ENCODE peak calls at places on chromosome 21, in seven cellular contexts. B, N, Y, Q, K, G and D are unnamed samples.

GRCh38 chr21:31354604-31355443 is 10.8 kb upstream of the TIAM1 start:
- DNase-seq in B (peak), N (peak), Y (peak), Q (no peak), K (no peak), G (peak), D (no peak)

GRCh38 chr21:25528511-25528910 is 78.8 kb downstream of the MRPL39 start:
- DNase-seq in B (no peak), N (no peak), Y (no peak), Q (no peak), K (no peak), G (no peak), D (no peak)

GRCh38 chr21:36321325-36322082 is 1.5 kb downstream of the MORC3 start:
- DNase-seq in B (peak), N (no peak), Y (peak), Q (no peak), K (no peak), G (no peak), D (no peak)

GRCh38 chr21:16250282-16250681 is 520.5 kb downstream of the USP25 start:
- DNase-seq in B (no peak), N (no peak), Y (no peak), Q (no peak), K (no peak), G (no peak), D (no peak)

GRCh38 chr21:34827445-34828235 is 158.8 kb downstream of the CLIC6 start:
- DNase-seq in B (no peak), N (no peak), Y (no peak), Q (no peak), K (no peak), G (no peak), D (no peak)

GRCh38 chr21:16634522-16634914 is 878.3 kb upstream of the CXADR start:
- DNase-seq in B (no peak), N (no peak), Y (no peak), Q (no peak), K (no peak), G (no peak), D (no peak)

GRCh38 chr21:45875881-45876280 is 105.7 kb upstream of the COL6A1 start:
- DNase-seq in B (no peak), N (no peak), Y (no peak), Q (no peak), K (no peak), G (no peak), D (peak)

GRCh38 chr21:14259669-14260458 is 43.9 kb downstream of the RBM11 start:
- DNase-seq in B (peak), N (no peak), Y (no peak), Q (no peak), K (no peak), G (no peak), D (no peak)

GRCh38 chr21:38699048-38699447 is 106.7 kb upstream of the ETS2 start:
- DNase-seq in B (no peak), N (no peak), Y (no peak), Q (no peak), K (no peak), G (no peak), D (no peak)

GRCh38 chr21:45970674-45971486 is 10.7 kb upstream of the COL6A1 start:
- DNase-seq in B (peak), N (peak), Y (peak), Q (peak), K (peak), G (no peak), D (peak)